ENCODE peak calls at places on chromosomes 3 and 15, in four cellular contexts. U is K562, S is GM12891, F is H1. Q is an unnamed sample.

GRCh38 chr3:138921316-138922292 is 25.3 kb downstream of the FOXL2 start:
- DNase-seq in F (no peak), S (no peak), U (no peak), Q (no peak)

GRCh38 chr15:56957812-56958406 is 39.5 kb downstream of the TCF12 start:
- DNase-seq in F (no peak), S (no peak), U (no peak), Q (no peak)

GRCh38 chr15:31427411-31427810 is 100.8 kb downstream of the KLF13 start:
- DNase-seq in F (no peak), S (no peak), U (no peak), Q (no peak)

GRCh38 chr3:16249336-16249735 is 15.4 kb downstream of the DPH3 start:
- DNase-seq in S (no peak), U (peak), F (no peak), Q (no peak)

GRCh38 chr3:39911465-39912309 is 102.3 kb downstream of the MYRIP start:
- DNase-seq in S (no peak), F (no peak), U (no peak), Q (no peak)

GRCh38 chr15:62658498-62658897 is 384.0 kb upstream of the TPM1 start:
- DNase-seq in F (no peak), U (no peak), S (no peak), Q (peak)

GRCh38 chr15:96066852-96067490 is 263.5 kb upstream of the NR2F2 start:
- DNase-seq in F (no peak), S (no peak), U (peak), Q (no peak)

GRCh38 chr3:129613205-129613740 is 6.8 kb upstream of the PLXND1 start:
- DNase-seq in U (no peak), S (no peak), F (no peak), Q (no peak)

GRCh38 chr15:89375093-89376062 is 40.8 kb upstream of the POLG start:
- DNase-seq in U (no peak), S (no peak), F (no peak), Q (no peak)

GRCh38 chr3:67383379-67383778 is 271.0 kb downstream of the SUCLG2 start:
- DNase-seq in F (no peak), S (no peak), U (no peak), Q (no peak)

GRCh38 chr15:98904466-98905048 is 103.0 kb downstream of the PGPEP1L start:
- DNase-seq in U (peak), S (peak), F (no peak), Q (no peak)

GRCh38 chr15:52438047-52438446 is 90.6 kb downstream of the MYO5A start:
- DNase-seq in F (no peak), U (no peak), S (no peak), Q (no peak)

GRCh38 chr15:83943849-83944404 is 290.0 kb downstream of the ADAMTSL3 start:
- DNase-seq in S (no peak), F (no peak), U (no peak), Q (no peak)

GRCh38 chr15:39265261-39265660 is 315.6 kb upstream of the THBS1 start:
- DNase-seq in U (no peak), F (no peak), S (no peak), Q (no peak)

GRCh38 chr3:161161603-161162002 is 56.5 kb upstream of the B3GALNT1 start:
- DNase-seq in F (no peak), S (no peak), U (no peak), Q (no peak)

GRCh38 chr3:161166051-161166450 is 55.1 kb upstream of the NMD3 start:
- DNase-seq in F (no peak), S (no peak), U (no peak), Q (no peak)

DNA sequence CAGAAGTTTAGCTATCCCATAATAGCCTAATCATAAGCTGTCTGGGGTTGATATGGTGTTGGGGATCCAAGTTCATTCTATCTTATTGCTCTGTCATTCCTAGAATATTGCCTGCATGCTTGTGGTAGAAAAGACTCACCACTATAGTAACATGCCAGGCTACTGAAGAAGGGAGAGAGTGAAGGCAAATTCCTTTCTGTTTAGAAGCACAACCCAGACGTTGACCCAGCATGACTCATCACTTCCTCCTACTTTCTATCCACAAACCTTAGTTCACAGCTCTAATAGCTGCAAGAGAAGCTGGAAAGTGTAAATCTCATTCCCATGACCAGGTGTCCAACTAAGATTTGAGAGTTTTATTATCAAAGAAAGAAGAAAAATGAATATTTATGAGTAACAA is 57.8 kb upstream of the NMD3 start:
- DNase-seq in F (no peak), S (no peak), U (no peak), Q (no peak)
- TF ChIP-seq TAF1 in F (no peak), S (no peak), U (no peak), Q (no peak)

DNA sequence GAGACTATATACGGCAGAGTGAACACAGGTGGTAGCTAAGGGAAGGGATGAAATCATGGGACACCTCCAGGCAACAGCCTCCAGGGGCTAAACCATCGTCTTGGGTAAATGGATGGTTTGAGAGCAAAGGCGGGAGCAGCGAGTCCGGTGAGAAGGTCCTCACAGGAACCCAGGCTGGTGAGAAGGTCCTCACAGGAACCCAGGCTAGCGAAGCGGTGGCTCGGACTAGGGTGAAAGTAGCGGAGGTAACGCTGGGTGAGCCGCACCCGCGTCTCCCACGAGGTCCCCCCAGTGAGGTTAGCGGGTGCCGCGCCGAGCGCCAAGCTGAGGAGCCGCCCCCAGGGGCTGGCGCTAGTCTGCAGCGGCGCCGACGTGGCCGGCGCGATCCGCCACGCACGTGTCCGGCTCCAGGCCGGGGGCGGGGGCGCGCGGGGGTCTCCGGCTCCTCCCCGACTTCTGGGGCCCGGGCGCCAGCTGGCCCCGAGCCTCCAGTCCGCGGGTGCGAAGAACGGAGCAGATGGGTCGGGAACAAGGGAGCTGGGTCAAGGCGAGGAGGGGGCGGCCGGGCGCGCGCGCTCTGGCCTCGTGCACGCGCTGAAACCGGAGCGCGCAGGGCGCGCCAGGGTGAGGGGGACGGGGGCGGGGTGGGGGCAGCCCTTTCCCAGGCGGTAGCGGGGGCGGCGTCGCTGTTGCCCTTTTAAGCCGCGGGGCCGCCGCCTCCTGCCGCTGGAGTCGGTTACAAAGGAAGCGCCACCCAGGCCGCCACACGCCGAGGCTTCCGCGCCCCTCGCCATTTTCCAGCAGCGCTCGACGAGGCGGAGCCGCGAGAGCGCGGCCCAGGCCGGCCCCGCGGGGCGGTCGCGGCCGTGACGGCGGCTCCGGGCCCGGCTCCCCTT is at the start of gene UBE2Q2:
- DNase-seq in F (no peak), U (peak), S (peak), Q (peak)
- TF ChIP-seq POLR2AphosphoS5 in F (peak), U (peak), S (no peak), Q (peak)

DNA sequence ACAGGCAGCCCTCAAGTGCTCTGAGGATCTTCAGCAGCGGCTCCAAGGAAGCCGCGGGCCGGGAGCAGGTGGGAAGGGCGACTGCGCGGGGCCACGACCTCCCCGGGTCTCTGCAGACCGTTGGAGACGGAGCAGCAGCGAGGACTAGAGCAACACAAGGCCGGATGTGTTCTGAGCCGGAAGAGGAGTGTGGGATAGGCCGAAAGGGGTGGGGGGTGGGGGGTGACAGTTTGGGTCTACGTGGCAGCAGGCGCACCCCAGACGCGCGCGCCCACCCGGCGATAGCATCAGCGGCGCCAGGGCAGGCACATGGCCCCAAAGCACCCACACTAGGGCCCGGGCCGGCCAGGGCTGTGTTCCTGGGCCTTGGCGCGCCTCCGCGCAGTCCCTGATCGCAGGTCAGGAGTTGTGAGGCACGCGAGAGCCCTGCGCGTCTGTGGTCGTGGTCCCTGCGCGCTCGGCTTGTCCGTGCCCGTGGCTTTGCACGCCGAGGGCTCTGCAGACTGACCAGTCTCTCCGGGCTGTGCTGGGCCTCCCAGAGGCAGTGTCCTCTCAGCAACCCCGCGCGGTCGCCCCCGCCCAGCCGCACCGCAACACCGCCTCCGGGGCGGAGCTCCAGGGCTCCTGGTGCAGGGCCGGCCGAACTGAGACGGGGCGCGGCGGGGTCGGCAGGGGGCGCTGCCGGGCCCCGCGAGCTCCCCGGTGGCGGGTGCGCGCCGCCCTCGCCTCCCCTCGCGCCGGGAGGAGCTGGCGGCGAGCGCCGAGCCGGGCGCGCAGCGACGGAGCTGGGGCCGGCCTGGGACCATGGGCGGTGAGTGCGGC is at the start of gene PXYLP1:
- DNase-seq in F (peak), U (peak), S (peak), Q (peak)
- TF ChIP-seq POLR2A in F (no peak), U (peak), S (peak), Q (peak)

GRCh38 chr3:46472056-46472455 is 7.4 kb upstream of the LTF start:
- DNase-seq in F (no peak), S (no peak), U (no peak), Q (no peak)
- TF ChIP-seq TAF1 in F (no peak), S (no peak), U (no peak), Q (no peak)

GRCh38 chr3:52774901-52775864 is 2.2 kb upstream of the ITIH1 start:
- DNase-seq in F (no peak), U (no peak), S (no peak), Q (no peak)
- TF ChIP-seq POLR2AphosphoS5 in F (no peak), U (no peak), S (no peak), Q (no peak)

GRCh38 chr3:24138876-24139256 is 193.8 kb downstream of the NR1D2 start:
- DNase-seq in U (no peak), F (no peak), S (no peak), Q (no peak)
- TF ChIP-seq POLR2A in U (no peak), F (no peak), S (no peak), Q (no peak)

GRCh38 chr3:151203053-151203420 is at the start of gene GPR171:
- DNase-seq in U (no peak), F (no peak), S (no peak), Q (no peak)
- TF ChIP-seq TAF1 in U (no peak), F (no peak), S (no peak), Q (no peak)

GRCh38 chr3:151086484-151087456 is 1.3 kb downstream of the MED12L start:
- DNase-seq in S (peak), F (no peak), U (peak), Q (peak)
- TF ChIP-seq POLR2AphosphoS5 in S (no peak), F (no peak), U (no peak), Q (no peak)